ENCODE peak calls at places on chromosome 9, in nine cellular contexts. One of them, this sample, is unnamed.

GRCh38 chr9:100690438-100690837 is 112.6 kb downstream of the CAVIN4 start:
- DNase-seq in adrenal gland: no peak
- DNase-seq in sigmoid colon: no peak
- DNase-seq in fibroblast of lung: no peak
- DNase-seq in AG04449: no peak
- DNase-seq in hepatocyte: no peak
- DNase-seq in Peyer's patch: no peak
- DNase-seq in neural crest cell: no peak
- DNase-seq in fibroblast of the aortic adventitia: no peak
- DNase-seq in this sample: no peak

GRCh38 chr9:4137755-4138154 is 162.1 kb downstream of the GLIS3 start:
- DNase-seq in AG04449: peak
- DNase-seq in fibroblast of lung: peak
- DNase-seq in neural crest cell: no peak
- DNase-seq in Peyer's patch: no peak
- DNase-seq in adrenal gland: no peak
- DNase-seq in sigmoid colon: no peak
- DNase-seq in fibroblast of the aortic adventitia: peak
- DNase-seq in hepatocyte: no peak
- DNase-seq in this sample: no peak

GRCh38 chr9:108117775-108118174 is 628.2 kb upstream of the KLF4 start:
- DNase-seq in fibroblast of the aortic adventitia: no peak
- DNase-seq in neural crest cell: no peak
- DNase-seq in hepatocyte: no peak
- DNase-seq in adrenal gland: no peak
- DNase-seq in AG04449: no peak
- DNase-seq in fibroblast of lung: no peak
- DNase-seq in Peyer's patch: no peak
- DNase-seq in sigmoid colon: no peak
- DNase-seq in this sample: peak

GRCh38 chr9:133141833-133142594 is 21.0 kb upstream of the RALGDS start:
- DNase-seq in adrenal gland: peak
- DNase-seq in sigmoid colon: peak
- DNase-seq in fibroblast of the aortic adventitia: no peak
- DNase-seq in AG04449: no peak
- DNase-seq in neural crest cell: no peak
- DNase-seq in hepatocyte: no peak
- DNase-seq in Peyer's patch: peak
- DNase-seq in fibroblast of lung: no peak
- DNase-seq in this sample: no peak

GRCh38 chr9:136997830-136998234 is 1.5 kb upstream of the CLIC3 start:
- DNase-seq in AG04449: no peak
- DNase-seq in hepatocyte: no peak
- DNase-seq in fibroblast of the aortic adventitia: no peak
- DNase-seq in neural crest cell: no peak
- DNase-seq in fibroblast of lung: no peak
- DNase-seq in sigmoid colon: no peak
- DNase-seq in adrenal gland: no peak
- DNase-seq in Peyer's patch: peak
- DNase-seq in this sample: no peak

GRCh38 chr9:86424246-86424891 is 70.2 kb upstream of the TUT7 start:
- DNase-seq in AG04449: no peak
- DNase-seq in Peyer's patch: no peak
- DNase-seq in fibroblast of lung: no peak
- DNase-seq in fibroblast of the aortic adventitia: peak
- DNase-seq in neural crest cell: no peak
- DNase-seq in sigmoid colon: no peak
- DNase-seq in hepatocyte: no peak
- DNase-seq in adrenal gland: no peak
- DNase-seq in this sample: no peak

GRCh38 chr9:38484076-38484637 is 59.9 kb upstream of the IGFBPL1 start:
- DNase-seq in neural crest cell: no peak
- DNase-seq in sigmoid colon: no peak
- DNase-seq in fibroblast of the aortic adventitia: no peak
- DNase-seq in hepatocyte: no peak
- DNase-seq in AG04449: no peak
- DNase-seq in fibroblast of lung: no peak
- DNase-seq in adrenal gland: no peak
- DNase-seq in Peyer's patch: no peak
- DNase-seq in this sample: no peak

GRCh38 chr9:37916471-37917314 is 12.8 kb upstream of the SLC25A51 start:
- DNase-seq in fibroblast of lung: peak
- DNase-seq in adrenal gland: no peak
- DNase-seq in fibroblast of the aortic adventitia: no peak
- DNase-seq in sigmoid colon: peak
- DNase-seq in AG04449: no peak
- DNase-seq in hepatocyte: no peak
- DNase-seq in Peyer's patch: no peak
- DNase-seq in neural crest cell: no peak
- DNase-seq in this sample: no peak

GRCh38 chr9:70352356-70352755 is 62.1 kb downstream of the KLF9 start:
- DNase-seq in adrenal gland: no peak
- DNase-seq in Peyer's patch: no peak
- DNase-seq in hepatocyte: no peak
- DNase-seq in fibroblast of lung: peak
- DNase-seq in neural crest cell: no peak
- DNase-seq in AG04449: no peak
- DNase-seq in fibroblast of the aortic adventitia: peak
- DNase-seq in sigmoid colon: no peak
- DNase-seq in this sample: no peak

GRCh38 chr9:130499804-130500263 is 55.1 kb downstream of the ASS1 start:
- DNase-seq in Peyer's patch: peak
- DNase-seq in neural crest cell: no peak
- DNase-seq in hepatocyte: peak
- DNase-seq in fibroblast of the aortic adventitia: no peak
- DNase-seq in AG04449: no peak
- DNase-seq in adrenal gland: peak
- DNase-seq in sigmoid colon: no peak
- DNase-seq in fibroblast of lung: no peak
- DNase-seq in this sample: no peak

GRCh38 chr9:13860019-13860418 is 453.9 kb downstream of the NFIB start:
- DNase-seq in hepatocyte: no peak
- DNase-seq in AG04449: no peak
- DNase-seq in sigmoid colon: no peak
- DNase-seq in neural crest cell: no peak
- DNase-seq in fibroblast of lung: peak
- DNase-seq in adrenal gland: no peak
- DNase-seq in Peyer's patch: no peak
- DNase-seq in fibroblast of the aortic adventitia: peak
- DNase-seq in this sample: no peak

GRCh38 chr9:72703574-72703973 is 182.2 kb downstream of the TMC1 start:
- DNase-seq in Peyer's patch: no peak
- DNase-seq in fibroblast of lung: no peak
- DNase-seq in neural crest cell: no peak
- DNase-seq in AG04449: no peak
- DNase-seq in adrenal gland: no peak
- DNase-seq in hepatocyte: no peak
- DNase-seq in sigmoid colon: no peak
- DNase-seq in fibroblast of the aortic adventitia: peak
- DNase-seq in this sample: no peak

GRCh38 chr9:131651599-131651998 is 88.3 kb downstream of the RAPGEF1 start:
- DNase-seq in fibroblast of the aortic adventitia: peak
- DNase-seq in sigmoid colon: no peak
- DNase-seq in AG04449: no peak
- DNase-seq in Peyer's patch: no peak
- DNase-seq in hepatocyte: no peak
- DNase-seq in adrenal gland: no peak
- DNase-seq in fibroblast of lung: peak
- DNase-seq in neural crest cell: no peak
- DNase-seq in this sample: no peak

GRCh38 chr9:129320575-129321311 is 142.7 kb upstream of the IER5L start:
- DNase-seq in fibroblast of the aortic adventitia: peak
- DNase-seq in sigmoid colon: peak
- DNase-seq in hepatocyte: peak
- DNase-seq in neural crest cell: no peak
- DNase-seq in Peyer's patch: peak
- DNase-seq in AG04449: peak
- DNase-seq in adrenal gland: peak
- DNase-seq in fibroblast of lung: peak
- DNase-seq in this sample: peak
- TF ChIP-seq CTCF in fibroblast of the aortic adventitia: peak
- TF ChIP-seq CTCF in sigmoid colon: peak
- TF ChIP-seq CTCF in hepatocyte: peak
- TF ChIP-seq CTCF in neural crest cell: no peak
- TF ChIP-seq CTCF in Peyer's patch: no peak
- TF ChIP-seq CTCF in AG04449: no peak
- TF ChIP-seq CTCF in adrenal gland: peak
- TF ChIP-seq CTCF in fibroblast of lung: no peak
- TF ChIP-seq CTCF in this sample: no peak

GRCh38 chr9:134344068-134344820 is 18.0 kb downstream of the RXRA start:
- DNase-seq in AG04449: no peak
- DNase-seq in neural crest cell: no peak
- DNase-seq in hepatocyte: no peak
- DNase-seq in Peyer's patch: peak
- DNase-seq in fibroblast of lung: no peak
- DNase-seq in sigmoid colon: peak
- DNase-seq in fibroblast of the aortic adventitia: peak
- DNase-seq in adrenal gland: peak
- DNase-seq in this sample: no peak
- TF ChIP-seq CTCF in AG04449: no peak
- TF ChIP-seq CTCF in neural crest cell: no peak
- TF ChIP-seq CTCF in hepatocyte: no peak
- TF ChIP-seq CTCF in Peyer's patch: no peak
- TF ChIP-seq CTCF in fibroblast of lung: no peak
- TF ChIP-seq CTCF in sigmoid colon: no peak
- TF ChIP-seq CTCF in fibroblast of the aortic adventitia: peak
- TF ChIP-seq CTCF in adrenal gland: no peak
- TF ChIP-seq CTCF in this sample: no peak

DNA sequence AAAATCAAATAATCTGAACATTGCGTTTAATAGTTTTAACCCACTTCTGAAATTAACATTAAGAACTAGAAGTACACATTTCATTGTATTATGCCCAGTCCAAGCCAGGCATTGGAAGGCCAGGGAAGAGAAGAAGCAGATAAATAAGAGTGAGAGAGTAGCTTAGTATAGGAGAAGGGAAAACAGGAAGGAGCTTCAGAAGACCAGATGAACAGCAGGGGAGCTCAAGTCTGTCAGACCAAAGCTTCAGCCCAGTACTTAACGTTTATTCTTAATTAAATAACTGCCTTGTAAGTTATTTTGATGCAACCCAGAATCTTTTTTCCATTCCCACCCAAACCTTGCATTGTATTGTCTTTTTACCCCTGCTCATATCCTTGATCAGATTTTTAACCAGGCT is 11.5 kb upstream of the FAM120AOS start:
- DNase-seq in neural crest cell: no peak
- DNase-seq in fibroblast of the aortic adventitia: no peak
- DNase-seq in Peyer's patch: no peak
- DNase-seq in fibroblast of lung: no peak
- DNase-seq in AG04449: no peak
- DNase-seq in sigmoid colon: no peak
- DNase-seq in adrenal gland: no peak
- DNase-seq in hepatocyte: no peak
- DNase-seq in this sample: no peak
- TF ChIP-seq CTCF in neural crest cell: no peak
- TF ChIP-seq CTCF in fibroblast of the aortic adventitia: no peak
- TF ChIP-seq CTCF in Peyer's patch: no peak
- TF ChIP-seq CTCF in fibroblast of lung: no peak
- TF ChIP-seq CTCF in AG04449: no peak
- TF ChIP-seq CTCF in sigmoid colon: no peak
- TF ChIP-seq CTCF in adrenal gland: no peak
- TF ChIP-seq CTCF in hepatocyte: no peak
- TF ChIP-seq CTCF in this sample: no peak

DNA sequence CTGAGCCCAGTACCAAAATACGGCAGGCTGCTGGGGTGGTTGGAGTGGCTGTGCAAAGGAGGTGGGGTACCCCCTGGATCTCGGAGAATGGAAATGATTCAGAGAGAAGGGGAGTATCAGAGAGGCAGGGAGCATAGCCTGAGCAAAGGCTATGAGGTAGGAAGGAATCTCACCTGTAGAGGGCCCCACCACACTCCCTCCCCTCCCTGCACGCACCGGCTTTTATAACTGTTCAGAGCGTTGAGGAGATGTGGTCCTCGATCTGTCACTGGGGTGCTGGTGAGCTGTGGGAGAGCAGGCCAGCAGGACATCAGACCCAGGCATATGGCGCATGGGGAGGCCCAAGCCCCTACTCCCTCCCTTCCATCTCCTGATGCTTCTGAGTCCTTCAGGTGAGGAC is 13.2 kb downstream of the PHF19 start:
- DNase-seq in hepatocyte: no peak
- DNase-seq in adrenal gland: no peak
- DNase-seq in Peyer's patch: no peak
- DNase-seq in neural crest cell: no peak
- DNase-seq in AG04449: no peak
- DNase-seq in fibroblast of lung: no peak
- DNase-seq in sigmoid colon: no peak
- DNase-seq in fibroblast of the aortic adventitia: no peak
- DNase-seq in this sample: no peak
- TF ChIP-seq CTCF in hepatocyte: no peak
- TF ChIP-seq CTCF in adrenal gland: no peak
- TF ChIP-seq CTCF in Peyer's patch: no peak
- TF ChIP-seq CTCF in neural crest cell: no peak
- TF ChIP-seq CTCF in AG04449: no peak
- TF ChIP-seq CTCF in fibroblast of lung: no peak
- TF ChIP-seq CTCF in sigmoid colon: no peak
- TF ChIP-seq CTCF in fibroblast of the aortic adventitia: no peak
- TF ChIP-seq CTCF in this sample: peak

DNA sequence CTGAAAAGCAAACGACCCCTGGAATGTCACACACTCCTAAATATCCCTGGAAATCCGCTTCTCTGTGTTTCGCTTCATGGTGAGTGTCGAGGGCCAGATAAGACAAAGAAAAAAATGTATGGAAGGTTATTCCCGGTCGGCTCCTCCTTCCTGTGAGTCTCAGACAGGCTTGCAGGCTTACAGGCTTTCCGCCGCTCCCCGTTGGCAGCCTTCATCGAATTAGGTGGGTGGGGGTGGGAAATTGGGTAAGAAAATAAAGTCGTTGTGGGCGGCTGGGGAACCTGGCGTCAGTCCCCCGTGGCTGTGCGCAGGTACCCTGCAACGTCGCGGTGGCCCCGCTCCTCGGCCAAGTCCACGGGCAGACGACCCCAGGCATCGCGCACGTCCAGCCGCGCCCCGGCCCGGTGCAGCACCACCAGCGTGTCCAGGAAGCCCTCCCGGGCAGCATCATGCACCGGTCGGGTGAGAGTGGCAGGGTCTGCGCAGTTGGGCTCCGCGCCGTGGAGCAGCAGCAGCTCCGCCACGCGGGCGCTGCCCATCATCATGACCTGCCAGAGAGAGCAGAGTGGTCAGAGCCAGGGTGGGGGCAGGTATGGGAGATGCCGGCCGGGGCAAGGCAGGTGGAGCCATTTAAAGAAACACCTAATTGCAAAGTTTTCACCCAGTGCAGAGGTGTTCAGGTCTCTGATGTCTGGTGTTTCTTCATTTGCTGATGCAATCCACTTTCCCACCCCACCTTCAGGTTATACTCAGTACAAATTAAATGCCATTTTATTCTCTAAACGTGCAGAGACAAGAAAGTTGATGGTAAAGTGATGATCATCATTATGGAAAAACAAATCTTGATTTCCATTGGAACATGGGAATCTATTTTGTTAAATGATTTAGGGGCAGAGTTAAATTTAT is 3.2 kb downstream of the CDKN2B start:
- DNase-seq in adrenal gland: no peak
- DNase-seq in fibroblast of the aortic adventitia: peak
- DNase-seq in neural crest cell: no peak
- DNase-seq in AG04449: no peak
- DNase-seq in fibroblast of lung: peak
- DNase-seq in hepatocyte: peak
- DNase-seq in Peyer's patch: no peak
- DNase-seq in sigmoid colon: no peak
- DNase-seq in this sample: peak
- TF ChIP-seq CTCF in adrenal gland: no peak
- TF ChIP-seq CTCF in fibroblast of the aortic adventitia: no peak
- TF ChIP-seq CTCF in neural crest cell: no peak
- TF ChIP-seq CTCF in AG04449: no peak
- TF ChIP-seq CTCF in fibroblast of lung: no peak
- TF ChIP-seq CTCF in hepatocyte: no peak
- TF ChIP-seq CTCF in Peyer's patch: no peak
- TF ChIP-seq CTCF in sigmoid colon: no peak
- TF ChIP-seq CTCF in this sample: no peak

This sample was measured in neural progenitor cell.